ENCODE peak calls at places on chromosomes 12 and 14, in six cellular contexts. One of them, this sample, is unnamed.

GRCh38 chr12:31317471-31318397 is 8.2 kb downstream of the SINHCAF start:
- DNase-seq in fibroblast of lung: peak; percentile 47
- DNase-seq in choroid plexus epithelial cell: peak; percentile 39
- DNase-seq in osteocyte: no peak
- DNase-seq in GM13977: no peak
- DNase-seq in GM12864: no peak
- DNase-seq in this sample: no peak

GRCh38 chr12:9992296-9992695 is 6.6 kb downstream of the CLEC1B start:
- DNase-seq in GM12864: no peak
- DNase-seq in GM13977: no peak
- DNase-seq in choroid plexus epithelial cell: no peak
- DNase-seq in osteocyte: no peak
- DNase-seq in fibroblast of lung: no peak
- DNase-seq in this sample: no peak

GRCh38 chr12:80432061-80432460 is 12.0 kb upstream of the PTPRQ start:
- DNase-seq in choroid plexus epithelial cell: no peak
- DNase-seq in GM13977: no peak
- DNase-seq in osteocyte: no peak
- DNase-seq in GM12864: no peak
- DNase-seq in fibroblast of lung: no peak
- DNase-seq in this sample: no peak

GRCh38 chr12:124259168-124260066 is 35.5 kb upstream of the RFLNA start:
- DNase-seq in osteocyte: no peak
- DNase-seq in GM13977: no peak
- DNase-seq in fibroblast of lung: peak; percentile 3
- DNase-seq in choroid plexus epithelial cell: peak; percentile 67
- DNase-seq in GM12864: no peak
- DNase-seq in this sample: no peak

GRCh38 chr12:28035483-28035882 is 63.0 kb upstream of the PTHLH start:
- DNase-seq in choroid plexus epithelial cell: peak; percentile 63
- DNase-seq in GM12864: no peak
- DNase-seq in fibroblast of lung: peak; percentile 83
- DNase-seq in osteocyte: no peak
- DNase-seq in GM13977: no peak
- DNase-seq in this sample: peak; percentile 68

GRCh38 chr12:119679490-119679889 is 11.6 kb downstream of the PRKAB1 start:
- DNase-seq in choroid plexus epithelial cell: no peak
- DNase-seq in GM12864: no peak
- DNase-seq in GM13977: no peak
- DNase-seq in osteocyte: no peak
- DNase-seq in fibroblast of lung: no peak
- DNase-seq in this sample: no peak

GRCh38 chr12:77072833-77073495 is 7.6 kb upstream of the E2F7 start:
- DNase-seq in GM12864: no peak
- DNase-seq in choroid plexus epithelial cell: peak; percentile 30
- DNase-seq in osteocyte: no peak
- DNase-seq in fibroblast of lung: no peak
- DNase-seq in GM13977: no peak
- DNase-seq in this sample: no peak

GRCh38 chr14:51889851-51890250 is 29.4 kb downstream of the GNG2 start:
- DNase-seq in fibroblast of lung: no peak
- DNase-seq in osteocyte: no peak
- DNase-seq in choroid plexus epithelial cell: peak; percentile 13
- DNase-seq in GM13977: no peak
- DNase-seq in GM12864: no peak
- DNase-seq in this sample: no peak

GRCh38 chr14:100221419-100222218 is 17.3 kb upstream of the YY1 start:
- DNase-seq in choroid plexus epithelial cell: peak; percentile 80
- DNase-seq in fibroblast of lung: peak; percentile 62
- DNase-seq in GM13977: peak; percentile 64
- DNase-seq in GM12864: peak; percentile 66
- DNase-seq in osteocyte: no peak
- DNase-seq in this sample: peak; percentile 25

GRCh38 chr12:16726879-16727278 is 120.9 kb upstream of the LMO3 start:
- DNase-seq in fibroblast of lung: no peak
- DNase-seq in GM13977: no peak
- DNase-seq in GM12864: no peak
- DNase-seq in choroid plexus epithelial cell: peak; percentile 16
- DNase-seq in osteocyte: no peak
- DNase-seq in this sample: no peak

GRCh38 chr14:100832311-100832960 is 6.5 kb downstream of the MEG3 start:
- DNase-seq in osteocyte: no peak
- DNase-seq in fibroblast of lung: no peak
- DNase-seq in choroid plexus epithelial cell: no peak
- DNase-seq in GM12864: no peak
- DNase-seq in GM13977: no peak
- DNase-seq in this sample: no peak

GRCh38 chr12:48787791-48788521 is 933 bp downstream of the ADCY6 start:
- DNase-seq in GM12864: no peak
- DNase-seq in GM13977: no peak
- DNase-seq in osteocyte: no peak
- DNase-seq in choroid plexus epithelial cell: no peak
- DNase-seq in fibroblast of lung: no peak
- DNase-seq in this sample: no peak

GRCh38 chr12:38588618-38589309 is 272.2 kb downstream of the ALG10B start:
- DNase-seq in choroid plexus epithelial cell: peak; percentile 35
- DNase-seq in fibroblast of lung: no peak
- DNase-seq in osteocyte: no peak
- DNase-seq in GM13977: no peak
- DNase-seq in GM12864: no peak
- DNase-seq in this sample: no peak

GRCh38 chr12:17992002-17992656 is 97.9 kb downstream of the RERGL start:
- DNase-seq in GM13977: peak; percentile 26
- DNase-seq in GM12864: peak; percentile 1
- DNase-seq in fibroblast of lung: peak; percentile 27
- DNase-seq in osteocyte: no peak
- DNase-seq in choroid plexus epithelial cell: peak; percentile 69
- DNase-seq in this sample: peak; percentile 30

GRCh38 chr12:80101126-80101525 is 1.8 kb downstream of the OTOGL start:
- DNase-seq in GM13977: no peak
- DNase-seq in fibroblast of lung: no peak
- DNase-seq in osteocyte: no peak
- DNase-seq in choroid plexus epithelial cell: peak; percentile 26
- DNase-seq in GM12864: no peak
- DNase-seq in this sample: no peak

GRCh38 chr12:108054496-108054895 is 74.6 kb upstream of the WSCD2 start:
- DNase-seq in choroid plexus epithelial cell: no peak
- DNase-seq in osteocyte: no peak
- DNase-seq in GM13977: no peak
- DNase-seq in fibroblast of lung: no peak
- DNase-seq in GM12864: no peak
- DNase-seq in this sample: no peak

GRCh38 chr14:55556929-55557623 is 22.9 kb upstream of the KTN1 start:
- DNase-seq in choroid plexus epithelial cell: peak; percentile 74
- DNase-seq in osteocyte: peak; percentile 93
- DNase-seq in GM13977: no peak
- DNase-seq in fibroblast of lung: peak; percentile 90
- DNase-seq in GM12864: no peak
- DNase-seq in this sample: peak; percentile 89

GRCh38 chr14:65958664-65959562 is 527.3 kb upstream of the CCDC196 start:
- DNase-seq in GM12864: peak; percentile 8
- DNase-seq in osteocyte: no peak
- DNase-seq in GM13977: peak; percentile 42
- DNase-seq in choroid plexus epithelial cell: peak; percentile 51
- DNase-seq in fibroblast of lung: peak; percentile 44
- DNase-seq in this sample: peak; percentile 15

GRCh38 chr14:49594347-49595089 is 4.2 kb upstream of the LRR1 start:
- DNase-seq in GM13977: peak; percentile 46
- DNase-seq in osteocyte: no peak
- DNase-seq in fibroblast of lung: peak; percentile 74
- DNase-seq in choroid plexus epithelial cell: peak; percentile 90
- DNase-seq in GM12864: peak; percentile 72
- DNase-seq in this sample: peak; percentile 46

GRCh38 chr14:96038920-96039632 is at the start of gene C14orf132:
- DNase-seq in GM12864: no peak
- DNase-seq in choroid plexus epithelial cell: peak; percentile 62
- DNase-seq in GM13977: peak; percentile 83
- DNase-seq in osteocyte: no peak
- DNase-seq in fibroblast of lung: peak; percentile 55
- DNase-seq in this sample: peak; percentile 57

GRCh38 chr12:12534975-12535374 is 27.7 kb downstream of the DUSP16 start:
- DNase-seq in choroid plexus epithelial cell: no peak
- DNase-seq in GM13977: no peak
- DNase-seq in GM12864: no peak
- DNase-seq in fibroblast of lung: no peak
- DNase-seq in osteocyte: no peak
- DNase-seq in this sample: no peak

GRCh38 chr12:86712425-86712843 is 456.2 kb upstream of the MGAT4C start:
- DNase-seq in GM13977: no peak
- DNase-seq in GM12864: no peak
- DNase-seq in fibroblast of lung: peak; percentile 99
- DNase-seq in osteocyte: no peak
- DNase-seq in choroid plexus epithelial cell: peak; percentile 99
- DNase-seq in this sample: peak; percentile 96

GRCh38 chr14:31122098-31122611 is 85.4 kb downstream of the HECTD1 start:
- DNase-seq in osteocyte: no peak
- DNase-seq in GM13977: no peak
- DNase-seq in GM12864: peak; percentile 8
- DNase-seq in fibroblast of lung: peak; percentile 62
- DNase-seq in choroid plexus epithelial cell: peak; percentile 38
- DNase-seq in this sample: no peak

GRCh38 chr14:35366048-35366428 is 38.5 kb downstream of the NFKBIA start:
- DNase-seq in GM13977: no peak
- DNase-seq in GM12864: no peak
- DNase-seq in fibroblast of lung: peak; percentile 31
- DNase-seq in choroid plexus epithelial cell: no peak
- DNase-seq in osteocyte: no peak
- DNase-seq in this sample: peak; percentile 43

GRCh38 chr14:73457935-73458218 is 469 bp downstream of the NUMB start:
- DNase-seq in GM12864: no peak
- DNase-seq in osteocyte: peak; percentile 84
- DNase-seq in GM13977: no peak
- DNase-seq in choroid plexus epithelial cell: no peak
- DNase-seq in fibroblast of lung: no peak
- DNase-seq in this sample: no peak

DNA sequence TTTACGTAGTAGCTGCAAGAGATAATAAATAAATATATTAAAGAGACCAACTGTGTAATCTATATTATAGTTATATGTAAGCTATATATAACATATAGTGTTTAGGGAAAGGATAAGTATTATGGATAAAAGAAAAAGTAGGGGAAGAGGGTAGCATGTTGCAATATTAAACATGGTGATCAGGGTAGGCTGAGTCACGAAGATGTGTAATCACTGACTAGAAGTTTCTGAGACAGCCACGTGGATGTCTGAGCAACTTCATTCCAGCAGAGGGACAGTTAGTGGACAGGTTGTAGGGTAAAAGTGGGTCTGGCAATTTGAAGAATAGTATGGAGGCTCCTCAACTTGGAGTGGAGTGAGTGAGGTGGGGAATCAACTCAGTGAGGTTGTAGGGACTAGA is 109.7 kb downstream of the ANO4 start:
- DNase-seq in choroid plexus epithelial cell: no peak
- DNase-seq in osteocyte: no peak
- DNase-seq in GM13977: no peak
- DNase-seq in GM12864: no peak
- DNase-seq in fibroblast of lung: no peak
- DNase-seq in this sample: no peak
- TF ChIP-seq CTCF in choroid plexus epithelial cell: no peak
- TF ChIP-seq CTCF in osteocyte: no peak
- TF ChIP-seq CTCF in GM13977: no peak
- TF ChIP-seq CTCF in GM12864: no peak
- TF ChIP-seq CTCF in fibroblast of lung: no peak
- TF ChIP-seq CTCF in this sample: no peak

GRCh38 chr14:77491056-77491455 is 7.6 kb downstream of the ISM2 start:
- DNase-seq in choroid plexus epithelial cell: no peak
- DNase-seq in osteocyte: no peak
- DNase-seq in GM13977: peak; percentile 10
- DNase-seq in fibroblast of lung: no peak
- DNase-seq in GM12864: no peak
- DNase-seq in this sample: no peak
- TF ChIP-seq CTCF in choroid plexus epithelial cell: no peak
- TF ChIP-seq CTCF in osteocyte: no peak
- TF ChIP-seq CTCF in GM13977: no peak
- TF ChIP-seq CTCF in fibroblast of lung: no peak
- TF ChIP-seq CTCF in GM12864: no peak
- TF ChIP-seq CTCF in this sample: no peak

GRCh38 chr12:106918746-106919145 is 37.0 kb upstream of the TMEM263 start:
- DNase-seq in choroid plexus epithelial cell: peak; percentile 59
- DNase-seq in fibroblast of lung: peak; percentile 41
- DNase-seq in GM13977: no peak
- DNase-seq in osteocyte: no peak
- DNase-seq in GM12864: no peak
- DNase-seq in this sample: no peak
- TF ChIP-seq CTCF in choroid plexus epithelial cell: peak; percentile 78
- TF ChIP-seq CTCF in fibroblast of lung: peak; percentile 36
- TF ChIP-seq CTCF in GM13977: peak; percentile 72
- TF ChIP-seq CTCF in osteocyte: peak; percentile 71
- TF ChIP-seq CTCF in GM12864: peak; percentile 52
- TF ChIP-seq CTCF in this sample: peak; percentile 62

GRCh38 chr14:22871200-22871961 is at the start of gene LRP10:
- DNase-seq in choroid plexus epithelial cell: peak; percentile 89
- DNase-seq in GM13977: peak; percentile 87
- DNase-seq in osteocyte: peak; percentile 93
- DNase-seq in fibroblast of lung: peak; percentile 88
- DNase-seq in GM12864: peak; percentile 76
- DNase-seq in this sample: peak; percentile 80

GRCh38 chr14:22872833-22873520 is 1.4 kb downstream of the LRP10 start:
- DNase-seq in choroid plexus epithelial cell: no peak
- DNase-seq in fibroblast of lung: no peak
- DNase-seq in GM13977: no peak
- DNase-seq in osteocyte: no peak
- DNase-seq in GM12864: no peak
- DNase-seq in this sample: peak; percentile 34

GRCh38 chr14:22870811-22871199 is 735 bp upstream of the LRP10 start:
- DNase-seq in fibroblast of lung: no peak
- DNase-seq in GM13977: peak; percentile 87
- DNase-seq in GM12864: peak; percentile 72
- DNase-seq in osteocyte: no peak
- DNase-seq in choroid plexus epithelial cell: no peak
- DNase-seq in this sample: no peak

GRCh38 chr14:22875003-22875747 is 3.6 kb downstream of the LRP10 start:
- DNase-seq in GM12864: no peak
- DNase-seq in fibroblast of lung: no peak
- DNase-seq in GM13977: no peak
- DNase-seq in osteocyte: no peak
- DNase-seq in choroid plexus epithelial cell: no peak
- DNase-seq in this sample: no peak

DNA sequence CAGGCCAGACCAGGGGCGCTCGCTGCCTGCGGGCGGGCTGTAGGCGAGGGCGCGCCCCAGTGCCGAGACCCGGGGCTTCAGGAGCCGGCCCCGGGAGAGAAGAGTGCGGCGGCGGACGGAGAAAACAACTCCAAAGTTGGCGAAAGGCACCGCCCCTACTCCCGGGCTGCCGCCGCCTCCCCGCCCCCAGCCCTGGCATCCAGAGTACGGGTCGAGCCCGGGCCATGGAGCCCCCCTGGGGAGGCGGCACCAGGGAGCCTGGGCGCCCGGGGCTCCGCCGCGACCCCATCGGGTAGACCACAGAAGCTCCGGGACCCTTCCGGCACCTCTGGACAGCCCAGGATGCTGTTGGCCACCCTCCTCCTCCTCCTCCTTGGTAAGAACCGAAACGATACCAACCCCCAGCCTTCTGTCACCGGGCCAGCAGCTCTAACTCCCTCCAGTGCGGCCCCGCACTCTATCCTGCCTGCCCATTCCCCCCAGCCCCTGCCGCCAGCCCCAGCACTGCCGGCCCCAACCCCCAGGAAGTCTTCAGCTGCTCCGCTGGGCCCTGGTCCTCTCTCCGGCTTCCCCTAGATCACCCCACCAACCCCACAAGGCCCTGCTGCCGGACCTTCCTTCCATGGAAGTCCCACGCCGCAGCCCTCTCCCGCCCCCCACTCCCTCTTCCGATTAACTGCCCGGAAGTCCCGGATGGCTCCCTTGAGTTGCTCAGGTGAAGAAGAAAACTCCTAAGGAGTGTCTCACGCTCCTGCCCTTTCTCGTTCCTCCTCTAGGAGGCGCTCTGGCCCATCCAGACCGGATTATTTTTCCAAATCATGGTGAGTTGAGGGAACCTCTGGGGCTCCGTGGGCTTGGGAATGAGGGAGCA is 657 bp downstream of the LRP10 start:
- DNase-seq in choroid plexus epithelial cell: peak; percentile 87
- DNase-seq in GM13977: peak; percentile 83
- DNase-seq in fibroblast of lung: peak; percentile 82
- DNase-seq in osteocyte: peak; percentile 92
- DNase-seq in GM12864: no peak
- DNase-seq in this sample: peak; percentile 76
- TF ChIP-seq CTCF in choroid plexus epithelial cell: peak; percentile 96
- TF ChIP-seq CTCF in GM13977: peak; percentile 90
- TF ChIP-seq CTCF in fibroblast of lung: peak; percentile 91
- TF ChIP-seq CTCF in osteocyte: peak; percentile 92
- TF ChIP-seq CTCF in GM12864: peak; percentile 92
- TF ChIP-seq CTCF in this sample: peak; percentile 95